ENCODE peak calls at places on chromosome 19, in seven cellular contexts. One of them, this sample, is unnamed.

GRCh38 chr19:15562861-15563260 is 52.2 kb upstream of the CYP4F8 start:
- DNase-seq in MM.1S: no peak
- DNase-seq in H9: no peak
- DNase-seq in K562: no peak
- DNase-seq in IMR-90: peak; percentile 4
- DNase-seq in HepG2: peak; percentile 68
- DNase-seq in HCT116: peak; percentile 28
- DNase-seq in this sample: peak; percentile 26

GRCh38 chr19:12705169-12705568 is 8.7 kb upstream of the FBXW9 start:
- DNase-seq in HCT116: no peak
- DNase-seq in H9: no peak
- DNase-seq in IMR-90: no peak
- DNase-seq in MM.1S: no peak
- DNase-seq in K562: no peak
- DNase-seq in HepG2: no peak
- DNase-seq in this sample: no peak

GRCh38 chr19:40266111-40266510 is 19.0 kb downstream of the AKT2 start:
- DNase-seq in IMR-90: no peak
- DNase-seq in MM.1S: no peak
- DNase-seq in H9: no peak
- DNase-seq in HCT116: no peak
- DNase-seq in K562: no peak
- DNase-seq in HepG2: no peak
- DNase-seq in this sample: no peak

GRCh38 chr19:3983936-3984583 is 1.2 kb downstream of the EEF2 start:
- DNase-seq in HepG2: no peak
- DNase-seq in H9: peak; percentile 29
- DNase-seq in K562: peak; percentile 58
- DNase-seq in MM.1S: peak; percentile 38
- DNase-seq in HCT116: no peak
- DNase-seq in IMR-90: peak; percentile 47
- DNase-seq in this sample: peak; percentile 39

GRCh38 chr19:23440791-23441190 is 45.5 kb upstream of the ZNF91 start:
- DNase-seq in HepG2: no peak
- DNase-seq in IMR-90: no peak
- DNase-seq in K562: peak; percentile 26
- DNase-seq in HCT116: no peak
- DNase-seq in H9: peak; percentile 46
- DNase-seq in MM.1S: peak; percentile 12
- DNase-seq in this sample: no peak

GRCh38 chr19:44741841-44742352 is 6.6 kb upstream of the BCL3 start:
- DNase-seq in H9: peak; percentile 59
- DNase-seq in MM.1S: no peak
- DNase-seq in HCT116: peak; percentile 98
- DNase-seq in K562: peak; percentile 56
- DNase-seq in HepG2: peak; percentile 78
- DNase-seq in IMR-90: peak; percentile 100
- DNase-seq in this sample: peak; percentile 99

GRCh38 chr19:38883286-38883685 is 5.2 kb upstream of the RINL start:
- DNase-seq in MM.1S: no peak
- DNase-seq in H9: no peak
- DNase-seq in HepG2: no peak
- DNase-seq in K562: no peak
- DNase-seq in IMR-90: no peak
- DNase-seq in HCT116: no peak
- DNase-seq in this sample: no peak

GRCh38 chr19:56314018-56314583 is 538 bp downstream of the ZSCAN5A start:
- DNase-seq in HepG2: peak; percentile 67
- DNase-seq in H9: no peak
- DNase-seq in HCT116: no peak
- DNase-seq in MM.1S: no peak
- DNase-seq in IMR-90: peak; percentile 22
- DNase-seq in K562: no peak
- DNase-seq in this sample: no peak

GRCh38 chr19:35571406-35571965 is 8.0 kb upstream of the ATP4A start:
- DNase-seq in HCT116: no peak
- DNase-seq in MM.1S: no peak
- DNase-seq in IMR-90: no peak
- DNase-seq in HepG2: no peak
- DNase-seq in H9: no peak
- DNase-seq in K562: no peak
- DNase-seq in this sample: no peak

GRCh38 chr19:3586124-3586626 is 897 bp downstream of the GIPC3 start:
- DNase-seq in HepG2: no peak
- DNase-seq in IMR-90: no peak
- DNase-seq in MM.1S: no peak
- DNase-seq in HCT116: no peak
- DNase-seq in K562: peak; percentile 71
- DNase-seq in H9: peak; percentile 65
- DNase-seq in this sample: no peak

GRCh38 chr19:12095111-12095790 is 30.7 kb downstream of the ZNF844 start:
- DNase-seq in MM.1S: no peak
- DNase-seq in HCT116: no peak
- DNase-seq in H9: no peak
- DNase-seq in HepG2: no peak
- DNase-seq in IMR-90: peak; percentile 64
- DNase-seq in K562: no peak
- DNase-seq in this sample: no peak

GRCh38 chr19:42634409-42635232 is 39.9 kb upstream of the CEACAM8 start:
- DNase-seq in K562: peak; percentile 43
- DNase-seq in IMR-90: peak; percentile 20
- DNase-seq in HCT116: peak; percentile 29
- DNase-seq in H9: no peak
- DNase-seq in HepG2: peak; percentile 32
- DNase-seq in MM.1S: peak; percentile 49
- DNase-seq in this sample: peak; percentile 34

GRCh38 chr19:8208119-8208709 is 956 bp upstream of the CERS4 start:
- DNase-seq in HCT116: no peak
- DNase-seq in HepG2: no peak
- DNase-seq in MM.1S: no peak
- DNase-seq in H9: peak; percentile 76
- DNase-seq in IMR-90: no peak
- DNase-seq in K562: no peak
- DNase-seq in this sample: no peak

GRCh38 chr19:13503570-13504235 is 2.6 kb downstream of the CACNA1A start:
- DNase-seq in HCT116: no peak
- DNase-seq in K562: no peak
- DNase-seq in HepG2: no peak
- DNase-seq in H9: no peak
- DNase-seq in MM.1S: no peak
- DNase-seq in IMR-90: no peak
- DNase-seq in this sample: no peak

GRCh38 chr19:42313096-42313839 is at the start of gene TMEM145:
- DNase-seq in HepG2: no peak
- DNase-seq in IMR-90: peak; percentile 52
- DNase-seq in HCT116: no peak
- DNase-seq in MM.1S: peak; percentile 27
- DNase-seq in H9: peak; percentile 73
- DNase-seq in K562: peak; percentile 92
- DNase-seq in this sample: peak; percentile 24

GRCh38 chr19:57907394-57907793 is 9.0 kb downstream of the ZNF417 start:
- DNase-seq in HCT116: no peak
- DNase-seq in H9: no peak
- DNase-seq in IMR-90: no peak
- DNase-seq in HepG2: no peak
- DNase-seq in K562: no peak
- DNase-seq in MM.1S: no peak
- DNase-seq in this sample: no peak

GRCh38 chr19:19900124-19900523 is 622 bp upstream of the ZNF93 start:
- DNase-seq in H9: no peak
- DNase-seq in K562: peak; percentile 27
- DNase-seq in HepG2: no peak
- DNase-seq in HCT116: no peak
- DNase-seq in IMR-90: peak; percentile 75
- DNase-seq in MM.1S: no peak
- DNase-seq in this sample: peak; percentile 40

GRCh38 chr19:4511300-4512054 is 6.8 kb downstream of the PLIN4 start:
- DNase-seq in H9: no peak
- DNase-seq in IMR-90: no peak
- DNase-seq in MM.1S: no peak
- DNase-seq in HCT116: no peak
- DNase-seq in K562: no peak
- DNase-seq in HepG2: no peak
- DNase-seq in this sample: no peak

GRCh38 chr19:51660975-51661600 is 14.5 kb upstream of the SIGLEC14 start:
- DNase-seq in HCT116: peak; percentile 55
- DNase-seq in IMR-90: peak; percentile 72
- DNase-seq in MM.1S: peak; percentile 26
- DNase-seq in HepG2: peak; percentile 54
- DNase-seq in K562: peak; percentile 79
- DNase-seq in H9: peak; percentile 74
- DNase-seq in this sample: peak; percentile 55

GRCh38 chr19:43638214-43638990 is 1.2 kb downstream of the CADM4 start:
- DNase-seq in HCT116: no peak
- DNase-seq in H9: no peak
- DNase-seq in HepG2: no peak
- DNase-seq in IMR-90: no peak
- DNase-seq in MM.1S: no peak
- DNase-seq in K562: no peak
- DNase-seq in this sample: no peak

GRCh38 chr19:48301886-48302599 is 23.3 kb upstream of the EMP3 start:
- DNase-seq in IMR-90: no peak
- DNase-seq in HCT116: no peak
- DNase-seq in MM.1S: no peak
- DNase-seq in HepG2: no peak
- DNase-seq in H9: no peak
- DNase-seq in K562: no peak
- DNase-seq in this sample: no peak

GRCh38 chr19:13103961-13104847 is 1.5 kb upstream of the LYL1 start:
- DNase-seq in HCT116: no peak
- DNase-seq in MM.1S: peak; percentile 72
- DNase-seq in HepG2: no peak
- DNase-seq in IMR-90: no peak
- DNase-seq in K562: peak; percentile 67
- DNase-seq in H9: peak; percentile 69
- DNase-seq in this sample: no peak

GRCh38 chr19:52464798-52465470 is 11.6 kb downstream of the ZNF578 start:
- DNase-seq in HCT116: peak; percentile 2
- DNase-seq in HepG2: peak; percentile 24
- DNase-seq in IMR-90: no peak
- DNase-seq in H9: peak; percentile 71
- DNase-seq in MM.1S: peak; percentile 8
- DNase-seq in K562: peak; percentile 48
- DNase-seq in this sample: no peak

GRCh38 chr19:4357095-4357797 is 13.9 kb downstream of the MPND start:
- DNase-seq in HepG2: no peak
- DNase-seq in MM.1S: no peak
- DNase-seq in H9: no peak
- DNase-seq in K562: no peak
- DNase-seq in HCT116: no peak
- DNase-seq in IMR-90: no peak
- DNase-seq in this sample: no peak

GRCh38 chr19:18741566-18742121 is 49.5 kb downstream of the COMP start:
- DNase-seq in K562: no peak
- DNase-seq in H9: peak; percentile 26
- DNase-seq in MM.1S: no peak
- DNase-seq in IMR-90: no peak
- DNase-seq in HCT116: no peak
- DNase-seq in HepG2: peak; percentile 57
- DNase-seq in this sample: no peak

GRCh38 chr19:48279747-48280146 is 9.9 kb downstream of the ZNF114 start:
- DNase-seq in K562: no peak
- DNase-seq in HCT116: no peak
- DNase-seq in HepG2: no peak
- DNase-seq in MM.1S: no peak
- DNase-seq in H9: no peak
- DNase-seq in IMR-90: no peak
- DNase-seq in this sample: no peak

GRCh38 chr19:12450817-12451216 is 10.0 kb upstream of the ZNF443 start:
- DNase-seq in HCT116: no peak
- DNase-seq in HepG2: no peak
- DNase-seq in IMR-90: no peak
- DNase-seq in MM.1S: no peak
- DNase-seq in H9: no peak
- DNase-seq in K562: no peak
- DNase-seq in this sample: peak; percentile 4

GRCh38 chr19:38229585-38230073 is 5.6 kb upstream of the DPF1 start:
- DNase-seq in K562: peak; percentile 98
- DNase-seq in H9: peak; percentile 79
- DNase-seq in HCT116: peak; percentile 85
- DNase-seq in HepG2: peak; percentile 68
- DNase-seq in IMR-90: peak; percentile 91
- DNase-seq in MM.1S: peak; percentile 76
- DNase-seq in this sample: peak; percentile 79

GRCh38 chr19:17952041-17952976 is 14.6 kb upstream of the KCNN1 start:
- DNase-seq in IMR-90: no peak
- DNase-seq in HepG2: no peak
- DNase-seq in H9: peak; percentile 44
- DNase-seq in HCT116: no peak
- DNase-seq in K562: peak; percentile 71
- DNase-seq in MM.1S: no peak
- DNase-seq in this sample: no peak

GRCh38 chr19:55230780-55231179 is 2.2 kb upstream of the TMEM86B start:
- DNase-seq in H9: no peak
- DNase-seq in MM.1S: no peak
- DNase-seq in IMR-90: no peak
- DNase-seq in HepG2: no peak
- DNase-seq in HCT116: no peak
- DNase-seq in K562: no peak
- DNase-seq in this sample: no peak
- H4K20me1 ChIP-seq in H9: no peaks in the 10 kb centered on the region
- H4K20me1 ChIP-seq in MM.1S: peaks cover 5% of the 10 kb centered on the region
- H4K20me1 ChIP-seq in IMR-90: peaks cover 21% of the 10 kb centered on the region
- H4K20me1 ChIP-seq in HepG2: no peaks in the 10 kb centered on the region
- H4K20me1 ChIP-seq in HCT116: no peaks in the 10 kb centered on the region
- H4K20me1 ChIP-seq in K562: no peaks in the 10 kb centered on the region
- H4K20me1 ChIP-seq in this sample: no peaks in the 10 kb centered on the region

GRCh38 chr19:5966215-5966614 is 11.7 kb downstream of the RANBP3 start:
- DNase-seq in HepG2: no peak
- DNase-seq in IMR-90: peak; percentile 89
- DNase-seq in K562: no peak
- DNase-seq in MM.1S: no peak
- DNase-seq in H9: no peak
- DNase-seq in HCT116: no peak
- DNase-seq in this sample: no peak
- H3K4me2 ChIP-seq in HepG2: no peak overlapping the region
- H3K4me2 ChIP-seq in IMR-90: peak overlapping the region; percentile 3
- H3K4me2 ChIP-seq in K562: no peak overlapping the region
- H3K4me2 ChIP-seq in MM.1S: no peak overlapping the region
- H3K4me2 ChIP-seq in H9: no peak overlapping the region
- H3K4me2 ChIP-seq in HCT116: no peak overlapping the region
- H3K4me2 ChIP-seq in this sample: no peak overlapping the region

DNA sequence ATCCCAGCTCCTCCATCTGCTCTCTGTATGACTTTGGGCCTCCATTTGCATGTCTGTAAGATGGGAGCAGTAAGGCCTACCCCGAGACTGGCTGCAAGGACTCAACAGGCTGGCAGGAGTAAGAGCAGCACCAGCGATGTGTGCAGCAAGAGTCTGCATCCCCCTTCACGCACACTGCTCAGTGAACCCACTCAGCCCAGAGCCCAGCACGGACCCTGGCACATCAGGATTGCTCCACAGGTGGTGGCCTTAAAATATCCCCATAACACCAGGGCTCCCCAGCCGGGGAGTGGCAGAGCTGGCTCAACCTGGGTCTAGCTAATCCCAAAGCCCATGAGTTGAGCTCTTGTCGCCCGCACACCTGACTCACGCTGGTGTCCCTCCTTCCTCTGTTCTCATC is 23.4 kb downstream of the VRK3 start:
- DNase-seq in HCT116: no peak
- DNase-seq in MM.1S: no peak
- DNase-seq in K562: no peak
- DNase-seq in H9: no peak
- DNase-seq in IMR-90: no peak
- DNase-seq in HepG2: no peak
- DNase-seq in this sample: no peak
- H3K9ac ChIP-seq in HCT116: no peak overlapping the region
- H3K9ac ChIP-seq in MM.1S: no peak overlapping the region
- H3K9ac ChIP-seq in K562: peak overlapping the region; percentile 53
- H3K9ac ChIP-seq in H9: no peak overlapping the region
- H3K9ac ChIP-seq in IMR-90: no peak overlapping the region
- H3K9ac ChIP-seq in HepG2: no peak overlapping the region
- H3K9ac ChIP-seq in this sample: no peak overlapping the region

GRCh38 chr19:2033115-2033824 is 17.8 kb upstream of the BTBD2 start:
- DNase-seq in HCT116: no peak
- DNase-seq in K562: no peak
- DNase-seq in IMR-90: no peak
- DNase-seq in H9: no peak
- DNase-seq in HepG2: no peak
- DNase-seq in MM.1S: no peak
- DNase-seq in this sample: no peak
- H4K20me1 ChIP-seq in HCT116: no peaks in the 10 kb centered on the region
- H4K20me1 ChIP-seq in K562: no peaks in the 10 kb centered on the region
- H4K20me1 ChIP-seq in IMR-90: no peaks in the 10 kb centered on the region
- H4K20me1 ChIP-seq in H9: no peaks in the 10 kb centered on the region
- H4K20me1 ChIP-seq in HepG2: no peaks in the 10 kb centered on the region
- H4K20me1 ChIP-seq in MM.1S: no peaks in the 10 kb centered on the region
- H4K20me1 ChIP-seq in this sample: no peaks in the 10 kb centered on the region